ENCODE peak calls at places on chromosomes 4 and X, in six cellular contexts. E is A549, W is heart left ventricle, X is uterus, A is prostate gland, Z is adrenal gland. R is an unnamed sample.

GRCh38 chr4:20529681-20530080 is 170.6 kb upstream of the PACRGL start:
- DNase-seq in Z (no peak), W (no peak), X (no peak), E (no peak), A (no peak), R (no peak)

GRCh38 chr4:7027284-7027683 is 15.9 kb upstream of the TADA2B start:
- DNase-seq in Z (no peak), A (no peak), X (no peak), E (no peak), W (no peak), R (no peak)

GRCh38 chr4:76644831-76645485 is 209.9 kb downstream of the SHROOM3 start:
- DNase-seq in Z (no peak), X (no peak), W (no peak), A (no peak), E (no peak), R (no peak)

GRCh38 chrX:35682481-35682880 is 115.7 kb upstream of the MAGEB16 start:
- DNase-seq in X (no peak), A (no peak), W (no peak), E (no peak), Z (no peak), R (no peak)

GRCh38 chrX:133985164-133986007 is at the start of gene GPC3:
- DNase-seq in E (peak; percentile 16), X (peak; percentile 32), Z (peak; percentile 18), A (peak; percentile 19), W (peak; percentile 51), R (no peak)

GRCh38 chr4:147943159-147943638 is 211.3 kb downstream of the ARHGAP10 start:
- DNase-seq in W (no peak), Z (no peak), E (no peak), X (no peak), A (no peak), R (no peak)

GRCh38 chr4:108140328-108140727 is 28.4 kb downstream of the LEF1 start:
- DNase-seq in E (no peak), A (no peak), W (no peak), X (no peak), Z (no peak), R (no peak)

GRCh38 chr4:73726000-73726399 is 14.4 kb upstream of the CXCL8 start:
- DNase-seq in A (no peak), X (no peak), E (peak; percentile 75), W (no peak), Z (peak; percentile 43), R (no peak)

GRCh38 chr4:140374130-140374477 is 658 bp downstream of the SCOC start:
- DNase-seq in A (peak; percentile 6), X (no peak), Z (no peak), E (no peak), W (no peak), R (no peak)

GRCh38 chr4:171118091-171118490 is 695.1 kb upstream of the GALNTL6 start:
- DNase-seq in X (no peak), A (no peak), E (no peak), W (no peak), Z (no peak), R (no peak)

GRCh38 chrX:24241822-24242648 is 71.8 kb downstream of the SUPT20HL2 start:
- DNase-seq in X (no peak), Z (peak; percentile 21), W (no peak), E (peak; percentile 65), A (no peak), R (no peak)

GRCh38 chr4:14087459-14087858 is 459.9 kb upstream of the BOD1L1 start:
- DNase-seq in Z (no peak), A (no peak), E (no peak), W (no peak), X (no peak), R (no peak)

GRCh38 chr4:4788573-4788972 is 70.9 kb upstream of the MSX1 start:
- DNase-seq in E (no peak), X (no peak), W (no peak), Z (no peak), A (no peak), R (no peak)

GRCh38 chrX:132218100-132218807 is 993 bp downstream of the RAP2C start:
- DNase-seq in E (peak; percentile 91), Z (peak; percentile 85), W (peak; percentile 90), X (peak; percentile 84), A (peak; percentile 69), R (peak; percentile 73)

GRCh38 chr4:140924761-140925392 is 168.7 kb upstream of the TBC1D9 start:
- DNase-seq in W (no peak), Z (no peak), E (no peak), A (no peak), X (no peak), R (no peak)

GRCh38 chr4:116926631-116927295 is 158.6 kb downstream of the TRAM1L1 start:
- DNase-seq in W (no peak), X (no peak), A (no peak), Z (no peak), E (no peak), R (no peak)

GRCh38 chr4:182483685-182484084 is 240.5 kb downstream of the TENM3 start:
- DNase-seq in E (no peak), A (no peak), W (no peak), X (no peak), Z (no peak), R (no peak)

GRCh38 chr4:76706581-76706980 is 191.4 kb downstream of the SOWAHB start:
- DNase-seq in X (no peak), W (no peak), A (no peak), E (peak; percentile 53), Z (no peak), R (no peak)

GRCh38 chr4:155609455-155610059 is 57.1 kb upstream of the GUCY1A1 start:
- DNase-seq in X (no peak), E (no peak), A (no peak), W (no peak), Z (no peak), R (no peak)

GRCh38 chr4:24560770-24561415 is 23.5 kb downstream of the DHX15 start:
- DNase-seq in E (no peak), A (no peak), W (no peak), X (no peak), Z (no peak), R (no peak)

GRCh38 chr4:147418206-147418605 is 62.7 kb upstream of the EDNRA start:
- DNase-seq in A (no peak), W (no peak), Z (no peak), E (no peak), X (no peak), R (no peak)

GRCh38 chr4:10762541-10762940 is 78.0 kb upstream of the CLNK start:
- DNase-seq in Z (no peak), E (no peak), X (no peak), A (no peak), W (no peak), R (no peak)

GRCh38 chr4:73803213-73803612 is 33.3 kb upstream of the CXCL6 start:
- DNase-seq in W (no peak), E (no peak), Z (no peak), X (no peak), A (no peak), R (no peak)

GRCh38 chr4:165106518-165106917 is 6.1 kb downstream of the TMEM192 start:
- DNase-seq in X (no peak), A (no peak), W (no peak), Z (no peak), E (no peak), R (no peak)

GRCh38 chr4:28682872-28683271 is 1822.2 kb downstream of the STIM2 start:
- DNase-seq in X (no peak), Z (no peak), E (no peak), W (no peak), A (no peak), R (no peak)

GRCh38 chr4:15398732-15399131 is 29.1 kb upstream of the C1QTNF7 start:
- DNase-seq in W (no peak), A (no peak), X (no peak), Z (no peak), E (no peak), R (no peak)

GRCh38 chr4:41839945-41840854 is 91.7 kb upstream of the PHOX2B start:
- DNase-seq in A (no peak), Z (peak; percentile 7), X (no peak), E (no peak), W (no peak), R (no peak)

GRCh38 chrX:34382416-34382815 is 250.3 kb upstream of the FAM47A start:
- DNase-seq in E (no peak), A (peak; percentile 7), W (no peak), Z (no peak), X (no peak), R (no peak)

GRCh38 chrX:31314921-31315320 is 243.1 kb upstream of the FTHL17 start:
- DNase-seq in W (no peak), A (no peak), X (no peak), Z (no peak), E (no peak), R (no peak)

GRCh38 chr4:21476753-21477152 is 471.8 kb downstream of the KCNIP4 start:
- DNase-seq in A (no peak), X (no peak), W (no peak), E (no peak), Z (peak; percentile 4), R (no peak)

GRCh38 chr4:13539047-13539720 is 5.1 kb downstream of the NKX3-2 start:
- DNase-seq in A (no peak), X (no peak), W (no peak), E (no peak), Z (no peak), R (no peak)

GRCh38 chr4:33725861-33726260 is 2518.5 kb downstream of the ARAP2 start:
- DNase-seq in X (no peak), W (no peak), Z (no peak), A (no peak), E (no peak), R (no peak)

GRCh38 chrX:37371578-37371981 is 22.4 kb downstream of the PRRG1 start:
- DNase-seq in Z (no peak), E (no peak), W (peak; percentile 52), X (no peak), A (no peak), R (no peak)

GRCh38 chrX:69746051-69746450 is 130.1 kb downstream of the EDA start:
- DNase-seq in Z (no peak), A (no peak), W (no peak), X (no peak), E (no peak), R (no peak)

GRCh38 chr4:40718571-40718970 is 31.2 kb upstream of the NSUN7 start:
- DNase-seq in E (no peak), W (no peak), A (peak; percentile 8), Z (no peak), X (no peak), R (peak; percentile 69)

GRCh38 chrX:154458116-154458953 is at the start of gene PLXNA3:
- DNase-seq in E (no peak), X (no peak), A (no peak), W (peak; percentile 77), Z (peak; percentile 33), R (peak; percentile 61)
- TF ChIP-seq POLR2A in E (peak; percentile 71), X (peak; percentile 82), A (peak; percentile 15), W (peak; percentile 14), Z (peak; percentile 79), R (peak; percentile 86)

GRCh38 chr4:1408418-1408817 is 2.2 kb upstream of the NKX1-1 start:
- DNase-seq in X (no peak), Z (no peak), E (no peak), W (peak; percentile 31), A (peak; percentile 2), R (peak; percentile 38)
- H3K9me3 ChIP-seq in X (no peaks in the 10 kb centered on the region), Z (no peaks in the 10 kb centered on the region), E (no peaks in the 10 kb centered on the region), W (no peaks in the 10 kb centered on the region), A (no peaks in the 10 kb centered on the region), R (no peaks in the 10 kb centered on the region)

GRCh38 chrX:40644821-40645358 is 2.5 kb downstream of the CXorf38 start:
- DNase-seq in W (no peak), X (peak; percentile 68), Z (peak; percentile 84), E (peak; percentile 6), A (peak; percentile 5), R (peak; percentile 74)
- TF ChIP-seq POLR2A in W (no peak), X (no peak), Z (peak; percentile 14), E (no peak), A (no peak), R (peak; percentile 40)

GRCh38 chr4:18945464-18945863 is 923.9 kb upstream of the LCORL start:
- DNase-seq in A (no peak), X (no peak), E (no peak), W (no peak), Z (no peak), R (no peak)
- H3K9me3 ChIP-seq in A (no peaks in the 10 kb centered on the region), X (no peaks in the 10 kb centered on the region), E (no peaks in the 10 kb centered on the region), W (no peaks in the 10 kb centered on the region), Z (no peaks in the 10 kb centered on the region), R (no peaks in the 10 kb centered on the region)